ENCODE peak calls at places on chromosomes 5 and 9, in nine cellular contexts. One of them, this sample, is unnamed.

GRCh38 chr5:135194573-135195266 is 160.7 kb upstream of the PITX1 start:
- DNase-seq in naive thymus-derived CD4-positive, alpha-beta T cell: no peak
- DNase-seq in lung: no peak
- DNase-seq in right cardiac atrium: peak; percentile 68
- DNase-seq in GM23338: no peak
- DNase-seq in neural progenitor cell: no peak
- DNase-seq in thyroid gland: no peak
- DNase-seq in HepG2: no peak
- DNase-seq in CD8-positive, alpha-beta T cell: no peak
- DNase-seq in this sample: no peak

GRCh38 chr5:15691536-15691935 is 191.6 kb downstream of the FBXL7 start:
- DNase-seq in naive thymus-derived CD4-positive, alpha-beta T cell: no peak
- DNase-seq in lung: no peak
- DNase-seq in right cardiac atrium: no peak
- DNase-seq in GM23338: no peak
- DNase-seq in neural progenitor cell: no peak
- DNase-seq in thyroid gland: no peak
- DNase-seq in HepG2: no peak
- DNase-seq in CD8-positive, alpha-beta T cell: no peak
- DNase-seq in this sample: no peak

GRCh38 chr5:73447234-73448071 is 1.1 kb downstream of the FOXD1 start:
- DNase-seq in naive thymus-derived CD4-positive, alpha-beta T cell: peak; percentile 40
- DNase-seq in lung: no peak
- DNase-seq in right cardiac atrium: peak; percentile 29
- DNase-seq in GM23338: peak; percentile 66
- DNase-seq in neural progenitor cell: peak; percentile 79
- DNase-seq in thyroid gland: no peak
- DNase-seq in HepG2: no peak
- DNase-seq in CD8-positive, alpha-beta T cell: peak; percentile 23
- DNase-seq in this sample: peak; percentile 79

GRCh38 chr9:118553465-118553864 is 815.8 kb downstream of the BRINP1 start:
- DNase-seq in naive thymus-derived CD4-positive, alpha-beta T cell: no peak
- DNase-seq in lung: no peak
- DNase-seq in right cardiac atrium: no peak
- DNase-seq in GM23338: no peak
- DNase-seq in neural progenitor cell: no peak
- DNase-seq in thyroid gland: no peak
- DNase-seq in HepG2: no peak
- DNase-seq in CD8-positive, alpha-beta T cell: no peak
- DNase-seq in this sample: no peak

GRCh38 chr5:178551468-178551867 is 38.7 kb downstream of the COL23A1 start:
- DNase-seq in naive thymus-derived CD4-positive, alpha-beta T cell: no peak
- DNase-seq in lung: no peak
- DNase-seq in right cardiac atrium: no peak
- DNase-seq in GM23338: no peak
- DNase-seq in neural progenitor cell: no peak
- DNase-seq in thyroid gland: no peak
- DNase-seq in HepG2: no peak
- DNase-seq in CD8-positive, alpha-beta T cell: no peak
- DNase-seq in this sample: no peak

GRCh38 chr5:34928267-34928666 is 1.1 kb upstream of the DNAJC21 start:
- DNase-seq in naive thymus-derived CD4-positive, alpha-beta T cell: no peak
- DNase-seq in lung: no peak
- DNase-seq in right cardiac atrium: no peak
- DNase-seq in GM23338: no peak
- DNase-seq in neural progenitor cell: no peak
- DNase-seq in thyroid gland: no peak
- DNase-seq in HepG2: no peak
- DNase-seq in CD8-positive, alpha-beta T cell: no peak
- DNase-seq in this sample: no peak

GRCh38 chr5:373710-374602 is 52.4 kb downstream of the AHRR start:
- DNase-seq in naive thymus-derived CD4-positive, alpha-beta T cell: no peak
- DNase-seq in lung: peak; percentile 27
- DNase-seq in right cardiac atrium: peak; percentile 49
- DNase-seq in GM23338: peak; percentile 52
- DNase-seq in neural progenitor cell: peak; percentile 64
- DNase-seq in thyroid gland: peak; percentile 36
- DNase-seq in HepG2: no peak
- DNase-seq in CD8-positive, alpha-beta T cell: peak; percentile 72
- DNase-seq in this sample: peak; percentile 56

GRCh38 chr5:150626853-150627276 is 13.6 kb upstream of the SYNPO start:
- DNase-seq in naive thymus-derived CD4-positive, alpha-beta T cell: no peak
- DNase-seq in lung: no peak
- DNase-seq in right cardiac atrium: peak; percentile 76
- DNase-seq in GM23338: no peak
- DNase-seq in neural progenitor cell: no peak
- DNase-seq in thyroid gland: peak; percentile 50
- DNase-seq in HepG2: no peak
- DNase-seq in CD8-positive, alpha-beta T cell: no peak
- DNase-seq in this sample: no peak

GRCh38 chr5:30039379-30039778 is 1154.1 kb upstream of the CDH6 start:
- DNase-seq in naive thymus-derived CD4-positive, alpha-beta T cell: no peak
- DNase-seq in lung: no peak
- DNase-seq in right cardiac atrium: no peak
- DNase-seq in GM23338: no peak
- DNase-seq in neural progenitor cell: no peak
- DNase-seq in thyroid gland: no peak
- DNase-seq in HepG2: no peak
- DNase-seq in CD8-positive, alpha-beta T cell: no peak
- DNase-seq in this sample: no peak

GRCh38 chr5:108900668-108901067 is 153.0 kb downstream of the FER start:
- DNase-seq in naive thymus-derived CD4-positive, alpha-beta T cell: no peak
- DNase-seq in lung: no peak
- DNase-seq in right cardiac atrium: no peak
- DNase-seq in GM23338: no peak
- DNase-seq in neural progenitor cell: no peak
- DNase-seq in thyroid gland: no peak
- DNase-seq in HepG2: peak; percentile 15
- DNase-seq in CD8-positive, alpha-beta T cell: no peak
- DNase-seq in this sample: no peak

GRCh38 chr9:89606567-89607311 is 1.9 kb downstream of the GADD45G start:
- DNase-seq in naive thymus-derived CD4-positive, alpha-beta T cell: no peak
- DNase-seq in lung: peak; percentile 64
- DNase-seq in right cardiac atrium: peak; percentile 42
- DNase-seq in GM23338: peak; percentile 43
- DNase-seq in neural progenitor cell: peak; percentile 76
- DNase-seq in thyroid gland: peak; percentile 87
- DNase-seq in HepG2: no peak
- DNase-seq in CD8-positive, alpha-beta T cell: no peak
- DNase-seq in this sample: no peak

GRCh38 chr5:9698125-9698848 is 68.1 kb upstream of the TAS2R1 start:
- DNase-seq in naive thymus-derived CD4-positive, alpha-beta T cell: no peak
- DNase-seq in lung: no peak
- DNase-seq in right cardiac atrium: no peak
- DNase-seq in GM23338: no peak
- DNase-seq in neural progenitor cell: no peak
- DNase-seq in thyroid gland: no peak
- DNase-seq in HepG2: no peak
- DNase-seq in CD8-positive, alpha-beta T cell: no peak
- DNase-seq in this sample: no peak

GRCh38 chr9:83977196-83977595 is 2.8 kb downstream of the HNRNPK start:
- DNase-seq in naive thymus-derived CD4-positive, alpha-beta T cell: no peak
- DNase-seq in lung: no peak
- DNase-seq in right cardiac atrium: no peak
- DNase-seq in GM23338: no peak
- DNase-seq in neural progenitor cell: no peak
- DNase-seq in thyroid gland: no peak
- DNase-seq in HepG2: no peak
- DNase-seq in CD8-positive, alpha-beta T cell: no peak
- DNase-seq in this sample: no peak

GRCh38 chr9:83972286-83972685 is 7.7 kb downstream of the HNRNPK start:
- DNase-seq in naive thymus-derived CD4-positive, alpha-beta T cell: no peak
- DNase-seq in lung: no peak
- DNase-seq in right cardiac atrium: no peak
- DNase-seq in GM23338: no peak
- DNase-seq in neural progenitor cell: no peak
- DNase-seq in thyroid gland: no peak
- DNase-seq in HepG2: no peak
- DNase-seq in CD8-positive, alpha-beta T cell: no peak
- DNase-seq in this sample: no peak

GRCh38 chr9:83979812-83980394 is at the start of gene HNRNPK:
- DNase-seq in naive thymus-derived CD4-positive, alpha-beta T cell: peak; percentile 99
- DNase-seq in lung: peak; percentile 99
- DNase-seq in right cardiac atrium: peak; percentile 100
- DNase-seq in GM23338: peak; percentile 99
- DNase-seq in neural progenitor cell: peak; percentile 99
- DNase-seq in thyroid gland: peak; percentile 99
- DNase-seq in HepG2: peak; percentile 91
- DNase-seq in CD8-positive, alpha-beta T cell: peak; percentile 99
- DNase-seq in this sample: peak; percentile 97

GRCh38 chr9:83978992-83979811 is 813 bp downstream of the HNRNPK start:
- DNase-seq in naive thymus-derived CD4-positive, alpha-beta T cell: peak; percentile 85
- DNase-seq in lung: peak; percentile 84
- DNase-seq in right cardiac atrium: peak; percentile 89
- DNase-seq in GM23338: peak; percentile 87
- DNase-seq in neural progenitor cell: peak; percentile 90
- DNase-seq in thyroid gland: peak; percentile 79
- DNase-seq in HepG2: peak; percentile 58
- DNase-seq in CD8-positive, alpha-beta T cell: peak; percentile 80
- DNase-seq in this sample: peak; percentile 88

GRCh38 chr9:83976372-83976771 is 3.6 kb downstream of the HNRNPK start:
- DNase-seq in naive thymus-derived CD4-positive, alpha-beta T cell: no peak
- DNase-seq in lung: no peak
- DNase-seq in right cardiac atrium: no peak
- DNase-seq in GM23338: no peak
- DNase-seq in neural progenitor cell: no peak
- DNase-seq in thyroid gland: no peak
- DNase-seq in HepG2: no peak
- DNase-seq in CD8-positive, alpha-beta T cell: no peak
- DNase-seq in this sample: no peak
- H3K4me3 ChIP-seq in naive thymus-derived CD4-positive, alpha-beta T cell: no peak overlapping the region
- H3K4me3 ChIP-seq in lung: no peak overlapping the region
- H3K4me3 ChIP-seq in right cardiac atrium: no peak overlapping the region
- H3K4me3 ChIP-seq in GM23338: peak overlapping the region; percentile 83
- H3K4me3 ChIP-seq in neural progenitor cell: peak overlapping the region; percentile 94
- H3K4me3 ChIP-seq in thyroid gland: no peak overlapping the region
- H3K4me3 ChIP-seq in HepG2: no peak overlapping the region
- H3K4me3 ChIP-seq in CD8-positive, alpha-beta T cell: no peak overlapping the region
- H3K4me3 ChIP-seq in this sample: no peak overlapping the region

DNA sequence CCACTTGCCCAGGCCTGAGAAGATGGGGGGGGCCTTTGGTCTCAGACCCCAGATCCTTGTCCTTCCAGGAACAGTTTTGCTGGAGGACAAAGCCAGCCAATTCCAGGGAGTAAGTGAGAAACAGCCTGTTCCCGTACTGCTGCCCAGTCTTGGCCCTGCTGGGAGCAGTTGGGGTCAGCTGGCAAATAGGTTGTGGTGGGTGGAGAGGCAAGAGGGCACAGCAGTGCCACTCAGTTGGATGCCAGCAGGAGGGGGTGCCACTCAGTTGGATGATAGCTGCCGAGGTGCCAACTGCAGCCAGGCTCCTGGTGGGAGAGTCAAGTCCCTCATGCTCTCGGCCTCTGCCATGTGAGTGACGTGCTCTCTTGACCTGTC is 136.9 kb downstream of the RGS3 start:
- DNase-seq in naive thymus-derived CD4-positive, alpha-beta T cell: no peak
- DNase-seq in lung: no peak
- DNase-seq in right cardiac atrium: no peak
- DNase-seq in GM23338: no peak
- DNase-seq in neural progenitor cell: no peak
- DNase-seq in thyroid gland: no peak
- DNase-seq in HepG2: no peak
- DNase-seq in CD8-positive, alpha-beta T cell: no peak
- DNase-seq in this sample: no peak
- H3K27ac ChIP-seq in naive thymus-derived CD4-positive, alpha-beta T cell: no peak overlapping the region
- H3K27ac ChIP-seq in lung: peak overlapping the region; percentile 15
- H3K27ac ChIP-seq in right cardiac atrium: peak overlapping the region; percentile 13
- H3K27ac ChIP-seq in GM23338: no peak overlapping the region
- H3K27ac ChIP-seq in neural progenitor cell: no peak overlapping the region
- H3K27ac ChIP-seq in thyroid gland: no peak overlapping the region
- H3K27ac ChIP-seq in HepG2: no peak overlapping the region
- H3K27ac ChIP-seq in CD8-positive, alpha-beta T cell: no peak overlapping the region
- H3K27ac ChIP-seq in this sample: no peak overlapping the region

DNA sequence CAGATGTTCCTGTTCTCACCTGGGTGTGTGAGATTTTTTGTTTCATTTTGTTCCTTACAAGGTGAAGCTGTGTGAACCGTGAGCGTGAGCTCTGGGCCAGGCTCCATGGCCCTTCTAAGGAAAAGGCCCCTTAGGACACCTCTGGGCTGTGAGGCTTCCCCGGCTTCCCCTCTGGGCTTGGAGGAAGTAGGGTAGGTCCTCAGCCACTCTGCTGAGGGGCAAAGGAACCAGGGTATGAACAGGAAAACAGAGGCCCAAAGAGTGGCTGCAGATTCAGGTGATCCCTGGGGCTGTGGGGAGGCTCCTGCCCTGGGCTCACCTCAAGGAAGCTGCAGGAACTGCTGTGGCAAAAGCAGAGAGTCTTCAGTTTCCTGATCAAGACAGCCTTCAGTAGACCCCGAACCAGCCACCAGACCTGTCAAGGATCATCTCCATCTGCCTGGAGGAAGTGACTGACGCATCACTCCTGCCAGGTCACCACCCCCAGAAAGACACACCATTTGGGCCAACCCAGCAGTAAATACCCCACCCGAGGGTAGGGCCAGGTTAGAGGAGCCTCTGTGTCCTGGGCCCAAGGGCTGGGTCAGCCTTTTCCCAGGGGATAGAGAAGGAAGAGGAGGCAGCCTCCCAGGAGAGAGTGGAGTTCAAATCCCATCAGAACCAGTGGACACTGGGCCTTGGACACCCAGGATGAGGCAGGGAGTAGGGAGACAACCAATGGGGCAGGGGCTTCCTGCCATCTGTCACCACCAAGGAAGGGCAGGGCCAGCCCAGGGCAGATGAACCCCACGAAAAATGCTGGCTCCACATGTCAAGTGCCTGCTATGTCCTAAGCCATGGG is 5.7 kb upstream of the ST6GALNAC6 start:
- DNase-seq in naive thymus-derived CD4-positive, alpha-beta T cell: peak; percentile 60
- DNase-seq in lung: no peak
- DNase-seq in right cardiac atrium: no peak
- DNase-seq in GM23338: no peak
- DNase-seq in neural progenitor cell: no peak
- DNase-seq in thyroid gland: no peak
- DNase-seq in HepG2: no peak
- DNase-seq in CD8-positive, alpha-beta T cell: peak; percentile 56
- DNase-seq in this sample: no peak
- H3K4me1 ChIP-seq in naive thymus-derived CD4-positive, alpha-beta T cell: peaks cover 44% of the 10 kb centered on the region
- H3K4me1 ChIP-seq in lung: no peaks in the 10 kb centered on the region
- H3K4me1 ChIP-seq in right cardiac atrium: peaks cover 8% of the 10 kb centered on the region
- H3K4me1 ChIP-seq in GM23338: peaks cover 24% of the 10 kb centered on the region
- H3K4me1 ChIP-seq in neural progenitor cell: peaks cover 12% of the 10 kb centered on the region
- H3K4me1 ChIP-seq in thyroid gland: peaks cover 46% of the 10 kb centered on the region
- H3K4me1 ChIP-seq in HepG2: peaks cover 42% of the 10 kb centered on the region
- H3K4me1 ChIP-seq in CD8-positive, alpha-beta T cell: peaks cover 47% of the 10 kb centered on the region
- H3K4me1 ChIP-seq in this sample: peaks cover 7% of the 10 kb centered on the region

DNA sequence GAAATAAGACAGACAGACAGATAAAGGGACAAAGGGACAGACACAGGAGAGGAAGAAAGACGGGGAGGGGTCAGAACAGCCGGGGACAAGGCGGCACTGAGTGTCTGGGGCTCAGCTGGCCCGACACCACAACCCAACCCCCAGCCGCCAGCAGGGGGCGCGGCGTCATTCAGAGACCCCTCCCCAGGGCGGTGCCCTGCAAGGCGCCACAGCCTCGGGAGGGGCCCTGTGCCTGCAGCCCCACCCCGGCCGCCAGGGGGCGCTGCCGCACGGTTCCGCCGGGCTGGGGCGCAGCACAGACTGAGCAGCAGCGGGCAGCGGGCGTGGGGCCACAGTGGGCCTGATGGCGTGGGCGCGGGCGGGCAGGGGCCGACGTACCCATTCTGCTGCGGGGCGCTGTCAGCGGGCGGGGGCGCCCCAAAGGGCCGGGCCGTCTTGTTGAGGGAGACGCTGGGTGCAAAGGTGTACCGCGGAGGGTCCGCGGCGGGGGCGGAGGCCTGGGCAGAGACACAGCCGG is 5.9 kb downstream of the PDLIM7 start:
- DNase-seq in naive thymus-derived CD4-positive, alpha-beta T cell: no peak
- DNase-seq in lung: no peak
- DNase-seq in right cardiac atrium: no peak
- DNase-seq in GM23338: peak; percentile 94
- DNase-seq in neural progenitor cell: peak; percentile 95
- DNase-seq in thyroid gland: no peak
- DNase-seq in HepG2: peak; percentile 65
- DNase-seq in CD8-positive, alpha-beta T cell: no peak
- DNase-seq in this sample: no peak
- H3K4me3 ChIP-seq in naive thymus-derived CD4-positive, alpha-beta T cell: no peak overlapping the region
- H3K4me3 ChIP-seq in lung: no peak overlapping the region
- H3K4me3 ChIP-seq in right cardiac atrium: no peak overlapping the region
- H3K4me3 ChIP-seq in GM23338: no peak overlapping the region
- H3K4me3 ChIP-seq in neural progenitor cell: no peak overlapping the region
- H3K4me3 ChIP-seq in thyroid gland: no peak overlapping the region
- H3K4me3 ChIP-seq in HepG2: no peak overlapping the region
- H3K4me3 ChIP-seq in CD8-positive, alpha-beta T cell: no peak overlapping the region
- H3K4me3 ChIP-seq in this sample: no peak overlapping the region